ENCODE peak calls at places on chromosome 9, in six cellular contexts. X is left ventricle myocardium inferior; B is pancreas; O is cardiac muscle cell; A is transverse colon; V is effector memory CD4-positive, alpha-beta T cell. P is an unnamed sample.

GRCh38 chr9:35517136-35517535 is 27.2 kb downstream of the RUSC2 start:
- DNase-seq in V (no peak), A (no peak), O (no peak), X (no peak), B (no peak), P (no peak)

GRCh38 chr9:22055090-22055489 is 46.0 kb upstream of the CDKN2B start:
- DNase-seq in A (no peak), O (no peak), X (no peak), V (no peak), B (no peak), P (no peak)

GRCh38 chr9:109014267-109015025 is 1.1 kb upstream of the CTNNAL1 start:
- DNase-seq in A (peak; percentile 15), V (no peak), B (peak; percentile 26), X (no peak), O (peak; percentile 43), P (no peak)

GRCh38 chr9:93207326-93207814 is 23.4 kb downstream of the WNK2 start:
- DNase-seq in V (no peak), O (peak; percentile 90), A (no peak), B (no peak), X (peak; percentile 64), P (no peak)

GRCh38 chr9:32551491-32552049 is 557 bp upstream of the SMIM27 start:
- DNase-seq in X (no peak), O (peak; percentile 59), A (peak; percentile 47), B (peak; percentile 27), V (no peak), P (no peak)

GRCh38 chr9:113399646-113400200 is 1.4 kb downstream of the ALAD start:
- DNase-seq in B (peak; percentile 19), V (no peak), A (no peak), X (no peak), O (no peak), P (no peak)

GRCh38 chr9:4490705-4491620 is 695 bp downstream of the SLC1A1 start:
- DNase-seq in B (no peak), O (no peak), X (no peak), A (no peak), V (no peak), P (no peak)

GRCh38 chr9:91500509-91501011 is 76.9 kb upstream of the NFIL3 start:
- DNase-seq in V (no peak), O (no peak), B (no peak), A (no peak), X (no peak), P (no peak)

GRCh38 chr9:83403864-83404263 is 134.3 kb downstream of the FRMD3 start:
- DNase-seq in O (peak; percentile 10), V (no peak), X (no peak), A (no peak), B (no peak), P (no peak)

GRCh38 chr9:22010881-22011625 is 1.9 kb upstream of the CDKN2B start:
- DNase-seq in X (no peak), A (no peak), V (no peak), O (peak; percentile 86), B (no peak), P (no peak)

GRCh38 chr9:18743421-18743820 is 269.5 kb downstream of the ADAMTSL1 start:
- DNase-seq in X (no peak), O (no peak), A (no peak), V (no peak), B (no peak), P (no peak)

GRCh38 chr9:35579130-35579529 is 25.9 kb upstream of the TESK1 start:
- DNase-seq in B (no peak), A (no peak), O (no peak), V (no peak), X (no peak), P (no peak)

GRCh38 chr9:135108801-135109500 is 21.5 kb downstream of the OLFM1 start:
- DNase-seq in X (no peak), V (no peak), B (no peak), O (no peak), A (no peak), P (no peak)

DNA sequence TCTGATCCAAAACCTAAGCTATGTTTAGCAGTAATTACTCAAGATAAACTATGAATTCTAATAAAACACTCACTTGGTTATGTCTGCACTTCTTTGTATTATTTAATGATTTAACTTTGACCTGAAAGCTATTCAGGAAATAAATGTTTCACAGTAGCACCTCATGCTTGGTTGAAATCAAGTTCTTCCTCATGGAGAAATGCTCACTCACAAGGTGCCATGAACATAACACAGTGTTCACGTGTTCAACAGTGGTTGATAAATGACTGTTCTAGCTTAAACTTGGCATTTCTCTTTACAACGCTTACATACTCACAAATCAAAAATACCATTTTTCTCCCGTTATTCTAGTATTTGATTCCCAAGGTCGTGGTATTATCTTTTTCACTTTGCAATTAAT is 35.8 kb downstream of the PUM3 start:
- DNase-seq in O (no peak), A (no peak), X (no peak), B (no peak), V (no peak), P (no peak)
- H3K36me3 ChIP-seq in O (peaks cover 13% of the 10 kb centered on the region), A (peaks cover 24% of the 10 kb centered on the region), X (peaks cover 73% of the 10 kb centered on the region), B (no peaks in the 10 kb centered on the region), V (peaks cover 71% of the 10 kb centered on the region), P (peaks cover 37% of the 10 kb centered on the region)

GRCh38 chr9:104860280-104860679 is 67.7 kb downstream of the ABCA1 start:
- DNase-seq in V (no peak), B (no peak), A (no peak), X (no peak), O (no peak), P (no peak)

GRCh38 chr9:104856413-104856941 is 71.5 kb downstream of the ABCA1 start:
- DNase-seq in B (no peak), X (no peak), O (no peak), A (no peak), V (no peak), P (no peak)

GRCh38 chr9:104858846-104859245 is 69.1 kb downstream of the ABCA1 start:
- DNase-seq in O (no peak), B (no peak), A (no peak), V (no peak), X (no peak), P (no peak)

GRCh38 chr9:104855837-104856236 is 72.1 kb downstream of the ABCA1 start:
- DNase-seq in X (no peak), O (no peak), A (no peak), V (no peak), B (no peak), P (no peak)

DNA sequence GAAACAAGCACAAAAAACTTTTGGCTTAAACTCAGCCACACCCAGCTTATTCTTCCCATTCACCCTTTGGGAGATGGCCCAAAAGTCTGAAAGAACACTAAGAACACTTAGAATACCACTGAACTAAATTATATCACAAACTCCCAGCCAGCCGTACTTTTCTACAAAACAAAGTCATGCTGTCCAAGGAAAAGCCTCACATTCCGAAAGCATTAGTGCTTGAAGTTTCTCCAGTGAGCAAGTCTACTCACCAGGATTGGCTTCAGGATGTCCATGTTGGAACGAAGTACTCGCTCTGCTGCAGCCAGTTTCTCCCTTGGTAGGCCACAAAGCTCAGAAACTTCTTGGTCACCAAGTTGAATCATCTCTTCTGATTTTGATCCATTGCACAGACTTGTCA is 69.7 kb downstream of the ABCA1 start:
- DNase-seq in O (no peak), A (no peak), B (no peak), X (no peak), V (no peak), P (no peak)
- H3K36me3 ChIP-seq in O (peaks cover 7% of the 10 kb centered on the region), A (peaks cover 15% of the 10 kb centered on the region), B (no peaks in the 10 kb centered on the region), X (peaks cover 41% of the 10 kb centered on the region), V (peaks cover 4% of the 10 kb centered on the region), P (peaks cover 20% of the 10 kb centered on the region)

GRCh38 chr9:132937463-132937901 is 6.9 kb downstream of the TSC1 start:
- DNase-seq in B (no peak), X (no peak), A (no peak), V (no peak), O (no peak), P (no peak)
- H3K36me3 ChIP-seq in B (no peaks in the 10 kb centered on the region), X (peaks cover 6% of the 10 kb centered on the region), A (no peaks in the 10 kb centered on the region), V (no peaks in the 10 kb centered on the region), O (no peaks in the 10 kb centered on the region), P (peaks cover 2% of the 10 kb centered on the region)

GRCh38 chr9:95150903-95151302 is 166.6 kb downstream of the FANCC start:
- DNase-seq in X (no peak), V (no peak), O (peak; percentile 86), B (no peak), A (no peak), P (peak; percentile 78)

GRCh38 chr9:95143591-95144561 is 173.6 kb downstream of the FANCC start:
- DNase-seq in B (peak; percentile 51), A (peak; percentile 77), V (no peak), O (no peak), X (peak; percentile 87), P (peak; percentile 77)

GRCh38 chr9:95148121-95148520 is 169.4 kb downstream of the FANCC start:
- DNase-seq in X (no peak), A (no peak), B (no peak), O (no peak), V (no peak), P (no peak)

GRCh38 chr9:95142728-95143127 is 174.8 kb downstream of the FANCC start:
- DNase-seq in V (no peak), A (no peak), B (no peak), X (no peak), O (no peak), P (no peak)

GRCh38 chr9:95147452-95147851 is 170.1 kb downstream of the FANCC start:
- DNase-seq in V (no peak), A (no peak), O (no peak), X (no peak), B (no peak), P (no peak)
- H3K36me3 ChIP-seq in V (no peaks in the 10 kb centered on the region), A (no peaks in the 10 kb centered on the region), O (no peaks in the 10 kb centered on the region), X (no peaks in the 10 kb centered on the region), B (no peaks in the 10 kb centered on the region), P (peaks cover 2% of the 10 kb centered on the region)

DNA sequence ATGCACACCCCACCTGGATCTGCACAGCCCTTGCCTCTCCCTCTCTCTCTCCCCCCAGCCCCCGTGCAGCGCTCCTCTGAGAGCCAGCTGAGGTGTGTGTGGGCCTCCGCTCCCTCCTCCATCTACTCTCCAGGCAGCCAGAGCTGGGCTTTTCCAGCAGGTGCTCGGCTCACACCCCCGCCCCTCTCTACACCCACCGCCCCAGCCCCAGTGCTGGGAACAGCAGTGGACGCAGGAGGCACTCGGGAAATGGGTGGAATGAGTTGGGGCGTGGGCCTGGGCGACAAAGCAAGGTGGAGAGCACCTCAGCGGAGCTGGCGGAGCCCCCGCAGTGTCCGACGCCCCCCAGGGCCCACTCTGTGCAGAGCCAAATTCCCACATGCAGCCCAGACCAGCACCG is 13.3 kb upstream of the LHX3 start:
- DNase-seq in B (no peak), X (no peak), V (no peak), O (no peak), A (no peak), P (no peak)
- H3K36me3 ChIP-seq in B (peaks cover 6% of the 10 kb centered on the region), X (peaks cover 81% of the 10 kb centered on the region), V (peaks cover 67% of the 10 kb centered on the region), O (peaks cover 3% of the 10 kb centered on the region), A (peaks cover 17% of the 10 kb centered on the region), P (peaks cover 11% of the 10 kb centered on the region)

GRCh38 chr9:36861528-36862205 is 172.4 kb downstream of the PAX5 start:
- DNase-seq in A (no peak), B (no peak), O (no peak), X (no peak), V (no peak), P (no peak)
- H3K36me3 ChIP-seq in A (no peaks in the 10 kb centered on the region), B (no peaks in the 10 kb centered on the region), O (no peaks in the 10 kb centered on the region), X (no peaks in the 10 kb centered on the region), V (no peaks in the 10 kb centered on the region), P (no peaks in the 10 kb centered on the region)

DNA sequence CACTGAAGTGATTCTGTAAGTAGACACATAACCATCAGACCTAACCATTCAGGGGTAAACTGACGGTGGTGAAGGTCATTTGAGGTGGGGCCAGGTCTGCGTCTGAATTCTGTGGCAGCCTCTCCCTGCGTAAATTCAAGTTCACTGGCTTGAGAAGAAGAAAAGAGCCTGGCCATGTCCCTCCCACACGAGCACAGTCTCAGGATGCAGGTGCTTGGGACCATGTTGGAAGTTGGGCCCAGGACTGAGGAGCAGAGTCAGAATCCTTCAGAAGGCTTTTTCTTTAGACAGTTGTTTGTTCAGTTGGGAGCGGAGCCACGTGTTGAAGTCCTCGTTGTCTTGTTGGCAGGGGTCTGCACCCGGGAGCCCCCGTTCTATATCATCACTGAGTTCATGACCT is 24.1 kb downstream of the QRFP start:
- DNase-seq in V (no peak), O (no peak), X (no peak), A (no peak), B (no peak), P (no peak)
- H3K36me3 ChIP-seq in V (peaks cover 30% of the 10 kb centered on the region), O (peaks cover 58% of the 10 kb centered on the region), X (peaks cover 63% of the 10 kb centered on the region), A (peaks cover 38% of the 10 kb centered on the region), B (peaks cover 11% of the 10 kb centered on the region), P (peaks cover 46% of the 10 kb centered on the region)